ENCODE peak calls at places on chromosome 5, in seven cellular contexts. B is Jurkat, Clone E6-1; P is stimulated activated CD4-positive, alpha-beta T cell treated with anti-CD3 and anti-CD28 coated beads, Interleukin-4, amount 100 ng/mL, for 48 hours; S is NCI-H510A; R is activated T-cell treated with anti-CD3 and anti-CD28 coated beads, Interleukin-2, amount 50 U/mL, for 24 hours; N is iris pigment epithelial cell; K is pancreas. H is an unnamed sample.

GRCh38 chr5:55363861-55364260 is 56.1 kb downstream of the MTREX start:
- DNase-seq in B (no peak), P (no peak), S (no peak), R (no peak), N (peak; percentile 70), K (no peak), H (no peak)

GRCh38 chr5:113354056-113354455 is 80.7 kb downstream of the TSSK1B start:
- DNase-seq in B (no peak), P (no peak), S (no peak), R (no peak), N (no peak), K (no peak), H (no peak)

GRCh38 chr5:23053846-23054245 is 200.7 kb upstream of the CDH12 start:
- DNase-seq in B (no peak), P (no peak), S (no peak), R (no peak), N (no peak), K (no peak), H (no peak)

GRCh38 chr5:52491829-52492217 is 295.9 kb upstream of the ITGA1 start:
- DNase-seq in B (no peak), P (no peak), S (no peak), R (no peak), N (no peak), K (no peak), H (no peak)

GRCh38 chr5:87423755-87424154 is 11.0 kb upstream of the CCNH start:
- DNase-seq in B (no peak), P (no peak), S (no peak), R (no peak), N (no peak), K (no peak), H (no peak)

GRCh38 chr5:112210430-112211005 is 208.6 kb downstream of the EPB41L4A start:
- DNase-seq in B (no peak), P (no peak), S (no peak), R (no peak), N (peak; percentile 38), K (peak; percentile 51), H (no peak)

GRCh38 chr5:57298985-57299491 is 125.2 kb downstream of the GPBP1 start:
- DNase-seq in B (peak; percentile 81), P (peak; percentile 51), S (no peak), R (peak; percentile 62), N (peak; percentile 85), K (peak; percentile 42), H (no peak)

GRCh38 chr5:138686668-138687067 is 66.6 kb upstream of the CTNNA1 start:
- DNase-seq in B (no peak), P (no peak), S (no peak), R (no peak), N (peak; percentile 82), K (no peak), H (no peak)

GRCh38 chr5:14659821-14660607 is 4.5 kb upstream of the OTULIN start:
- DNase-seq in B (no peak), P (no peak), S (no peak), R (no peak), N (peak; percentile 59), K (no peak), H (no peak)